ENCODE peak calls at places on chromosome 7, in eight cellular contexts. V, W, P, F, B, I, U and Q are unnamed samples. For H3K27me3, the result is how much of the 10 kb centered on the place peaks cover.

GRCh38 chr7:28685660-28686417 is 272.3 kb downstream of the TRIL start:
- DNase-seq in I (no peak), U (peak), W (peak), F (peak), P (peak), V (peak), B (peak), Q (peak)

GRCh38 chr7:75870557-75870956 is 8.3 kb upstream of the RHBDD2 start:
- DNase-seq in V (no peak), W (no peak), B (no peak), F (no peak), I (no peak), U (no peak), P (no peak), Q (no peak)

GRCh38 chr7:45881759-45882464 is 6.4 kb upstream of the IGFBP1 start:
- DNase-seq in B (no peak), P (peak), V (no peak), U (no peak), I (no peak), F (peak), W (peak), Q (no peak)

GRCh38 chr7:105680505-105681187 is 99.4 kb upstream of the EFCAB10 start:
- DNase-seq in F (no peak), U (no peak), V (peak), B (no peak), W (peak), P (no peak), I (no peak), Q (no peak)

GRCh38 chr7:23966941-23967340 is 256.9 kb downstream of the STK31 start:
- DNase-seq in F (peak), V (no peak), W (no peak), P (no peak), B (no peak), I (no peak), U (peak), Q (no peak)

GRCh38 chr7:129240119-129240815 is 15.4 kb downstream of the AHCYL2 start:
- DNase-seq in F (no peak), P (peak), W (no peak), I (no peak), B (no peak), V (no peak), U (no peak), Q (no peak)

GRCh38 chr7:102322202-102322715 is 34.0 kb downstream of the SPDYE6 start:
- DNase-seq in W (peak), I (no peak), B (no peak), V (peak), P (no peak), U (no peak), F (no peak), Q (no peak)

GRCh38 chr7:18278306-18278705 is 217.2 kb upstream of the HDAC9 start:
- DNase-seq in U (no peak), W (no peak), B (no peak), I (no peak), F (no peak), P (no peak), V (no peak), Q (no peak)

GRCh38 chr7:151834281-151835035 is 42.5 kb downstream of the PRKAG2 start:
- DNase-seq in U (no peak), P (no peak), I (peak), V (no peak), F (no peak), W (no peak), B (no peak), Q (peak)

GRCh38 chr7:53596230-53596629 is 560.8 kb downstream of the POM121L12 start:
- DNase-seq in V (no peak), B (no peak), W (no peak), F (peak), I (no peak), U (peak), P (peak), Q (no peak)

GRCh38 chr7:28872226-28872625 is 85.9 kb downstream of the TRIL start:
- DNase-seq in W (peak), B (no peak), P (no peak), V (no peak), U (peak), F (peak), I (no peak), Q (no peak)

GRCh38 chr7:29116801-29117200 is 29.5 kb downstream of the CPVL start:
- DNase-seq in I (no peak), V (no peak), P (no peak), F (no peak), U (no peak), B (peak), W (no peak), Q (no peak)

GRCh38 chr7:73970801-73971229 is 57.2 kb upstream of the ELN start:
- DNase-seq in V (peak), B (no peak), I (no peak), F (no peak), W (no peak), P (no peak), U (no peak), Q (no peak)

GRCh38 chr7:39847227-39847626 is 102.8 kb upstream of the CDK13 start:
- DNase-seq in P (no peak), W (peak), B (no peak), I (no peak), F (no peak), U (no peak), V (no peak), Q (no peak)

GRCh38 chr7:71972513-71972912 is 439.6 kb downstream of the CALN1 start:
- DNase-seq in I (no peak), U (no peak), F (no peak), P (no peak), W (no peak), B (no peak), V (no peak), Q (no peak)

GRCh38 chr7:150481207-150481920 is 30.9 kb downstream of the GIMAP8 start:
- DNase-seq in V (no peak), B (no peak), I (peak), P (no peak), U (no peak), F (no peak), W (no peak), Q (peak)

GRCh38 chr7:131026297-131027003 is 292.4 kb upstream of the KLF14 start:
- DNase-seq in B (no peak), V (no peak), P (peak), W (peak), U (no peak), F (peak), I (no peak), Q (no peak)

GRCh38 chr7:43942997-43943701 is 16.9 kb downstream of the UBE2D4 start:
- DNase-seq in B (no peak), W (no peak), V (no peak), I (no peak), F (no peak), U (peak), P (no peak), Q (peak)

GRCh38 chr7:138711007-138711406 is 9.8 kb upstream of the SVOPL start:
- DNase-seq in B (no peak), I (no peak), U (no peak), V (no peak), W (no peak), F (no peak), P (no peak), Q (no peak)

GRCh38 chr7:29565982-29566746 is 2.5 kb downstream of the PRR15 start:
- DNase-seq in V (no peak), F (peak), P (peak), I (no peak), B (peak), U (no peak), W (peak), Q (no peak)

GRCh38 chr7:22419488-22419887 is 62.5 kb upstream of the RAPGEF5 start:
- DNase-seq in V (no peak), I (no peak), P (no peak), F (no peak), W (no peak), U (no peak), B (no peak), Q (no peak)

GRCh38 chr7:4240813-4241612 is 441.1 kb upstream of the FOXK1 start:
- DNase-seq in B (no peak), P (no peak), V (no peak), I (no peak), F (no peak), W (no peak), U (no peak), Q (no peak)

GRCh38 chr7:109835577-109835976 is 1255.3 kb upstream of the LRRN3 start:
- DNase-seq in I (no peak), V (no peak), F (no peak), P (no peak), W (no peak), B (no peak), U (no peak), Q (no peak)

GRCh38 chr7:78479348-78479747 is 680.8 kb downstream of the PHTF2 start:
- DNase-seq in W (no peak), I (no peak), P (peak), U (no peak), F (no peak), V (no peak), B (no peak), Q (no peak)

GRCh38 chr7:111954474-111955311 is 251.5 kb downstream of the DOCK4 start:
- DNase-seq in P (no peak), B (no peak), F (no peak), I (no peak), V (peak), U (no peak), W (no peak), Q (no peak)

GRCh38 chr7:100489824-100490223 is 6.1 kb downstream of the NYAP1 start:
- DNase-seq in V (no peak), W (peak), P (peak), F (peak), B (peak), I (no peak), U (peak), Q (no peak)

GRCh38 chr7:36368496-36368895 is 21.2 kb upstream of the ANLN start:
- DNase-seq in V (no peak), P (no peak), F (no peak), I (no peak), B (no peak), W (no peak), U (no peak), Q (no peak)

GRCh38 chr7:36366005-36366583 is 23.6 kb upstream of the ANLN start:
- DNase-seq in I (no peak), B (no peak), F (no peak), V (no peak), W (no peak), P (no peak), U (no peak), Q (no peak)

GRCh38 chr7:36370046-36370445 is 19.6 kb upstream of the ANLN start:
- DNase-seq in V (no peak), B (no peak), I (no peak), F (no peak), U (no peak), P (no peak), W (no peak), Q (no peak)

GRCh38 chr7:36366649-36367560 is 22.8 kb upstream of the ANLN start:
- DNase-seq in B (peak), V (peak), W (peak), F (peak), P (peak), U (peak), I (peak), Q (peak)

GRCh38 chr7:36367561-36367889 is 22.1 kb upstream of the ANLN start:
- DNase-seq in P (no peak), W (no peak), U (peak), V (no peak), I (no peak), B (no peak), F (no peak), Q (no peak)
- H3K27me3 ChIP-seq in P (under half), W (half or more), U (under half), V (under half), I (under half), B (under half), F (under half), Q (under half)

GRCh38 chr7:108455524-108455832 is 758 bp downstream of the NRCAM start:
- DNase-seq in B (no peak), F (no peak), V (no peak), P (no peak), W (no peak), U (no peak), I (no peak), Q (no peak)
- H3K27ac ChIP-seq in B (peak), F (no peak), V (no peak), P (no peak), W (no peak), U (no peak), I (no peak), Q (no peak)

GRCh38 chr7:11404355-11404754 is 427.6 kb downstream of the THSD7A start:
- DNase-seq in P (no peak), B (no peak), W (no peak), U (no peak), V (peak), I (no peak), F (no peak), Q (no peak)
- H3K27me3 ChIP-seq in P (under half), B (under half), W (under half), U (under half), V (under half), I (under half), F (under half), Q (under half)

DNA sequence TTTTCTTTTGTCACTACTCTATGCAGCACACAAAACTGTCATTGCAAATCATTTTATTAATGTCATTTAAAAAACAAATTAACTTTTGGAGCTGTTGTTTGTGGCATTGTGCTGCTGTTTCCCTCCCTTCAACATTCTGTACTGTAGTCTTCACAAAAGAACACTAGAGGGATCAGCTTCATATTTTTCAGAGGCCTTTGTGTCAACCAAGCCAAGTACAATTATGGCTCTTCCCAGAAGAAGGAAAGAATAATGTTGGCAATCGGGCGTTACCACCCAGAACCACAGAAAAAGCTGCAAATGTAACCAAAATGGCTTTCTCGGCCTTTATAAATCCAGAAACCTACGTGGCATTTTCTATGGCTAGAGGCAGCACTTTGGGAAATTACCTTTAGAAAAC is 98.9 kb upstream of the COL1A2 start:
- DNase-seq in V (no peak), P (peak), I (no peak), B (peak), W (peak), F (no peak), U (peak), Q (no peak)
- H3K27ac ChIP-seq in V (no peak), P (peak), I (no peak), B (no peak), W (no peak), F (no peak), U (no peak), Q (no peak)

GRCh38 chr7:1387261-1387660 is 72.0 kb downstream of the MICALL2 start:
- DNase-seq in U (no peak), P (no peak), I (no peak), V (no peak), F (no peak), W (no peak), B (no peak), Q (no peak)
- H3K27me3 ChIP-seq in U (half or more), P (under half), I (under half), V (under half), F (under half), W (under half), B (under half), Q (under half)

GRCh38 chr7:95209276-95209675 is 115.1 kb downstream of the PON1 start:
- DNase-seq in F (no peak), U (no peak), P (peak), W (no peak), I (no peak), B (no peak), V (no peak), Q (no peak)
- H3K27ac ChIP-seq in F (no peak), U (no peak), P (no peak), W (no peak), I (no peak), B (no peak), V (no peak), Q (no peak)

DNA sequence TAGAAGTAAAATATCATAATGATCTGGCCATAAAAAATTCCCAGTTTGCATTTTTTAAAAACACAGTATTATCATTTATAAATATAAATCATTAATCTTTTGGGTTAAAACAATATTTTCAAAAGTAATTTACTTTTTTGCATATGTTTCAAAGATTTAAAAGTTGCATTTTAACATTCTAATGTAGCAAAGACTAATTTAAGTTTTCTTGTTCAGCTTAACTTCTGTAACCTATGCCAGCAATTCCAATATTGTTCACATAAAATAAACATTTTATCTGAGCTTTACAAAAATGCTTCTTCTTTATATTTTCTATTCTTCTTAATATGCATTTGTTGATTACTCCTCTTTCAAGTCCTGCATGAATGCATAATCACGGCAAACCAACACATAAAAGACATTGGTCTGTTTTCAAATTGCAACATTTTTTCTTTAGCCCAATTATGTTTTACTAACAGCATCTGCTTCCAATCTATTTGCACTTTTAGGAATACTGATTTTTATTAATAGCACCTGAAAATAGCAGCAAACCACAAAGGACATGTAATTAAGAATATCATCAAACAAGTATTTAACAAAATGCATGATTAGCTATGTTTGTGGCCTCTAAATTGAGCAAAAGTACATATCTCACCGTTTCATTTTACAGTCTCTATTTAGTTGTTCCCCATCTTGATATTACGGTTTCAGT is 286.9 kb upstream of the NFE2L3 start:
- DNase-seq in B (no peak), I (no peak), P (no peak), W (no peak), V (no peak), U (no peak), F (no peak), Q (no peak)
- H3K27me3 ChIP-seq in B (half or more), I (half or more), P (under half), W (half or more), V (half or more), U (half or more), F (half or more), Q (under half)

GRCh38 chr7:51161937-51162336 is 154.7 kb downstream of the COBL start:
- DNase-seq in V (no peak), P (no peak), B (no peak), U (no peak), W (no peak), I (no peak), F (no peak), Q (no peak)

GRCh38 chr7:51160990-51161615 is 155.5 kb downstream of the COBL start:
- DNase-seq in U (peak), W (peak), B (peak), V (peak), F (peak), P (peak), I (peak), Q (peak)

GRCh38 chr7:51162724-51163329 is 153.8 kb downstream of the COBL start:
- DNase-seq in I (peak), W (peak), P (peak), V (peak), F (peak), B (peak), U (peak), Q (peak)

GRCh38 chr7:51160411-51160810 is 156.2 kb downstream of the COBL start:
- DNase-seq in P (no peak), B (peak), I (no peak), F (no peak), V (no peak), U (no peak), W (no peak), Q (no peak)

DNA sequence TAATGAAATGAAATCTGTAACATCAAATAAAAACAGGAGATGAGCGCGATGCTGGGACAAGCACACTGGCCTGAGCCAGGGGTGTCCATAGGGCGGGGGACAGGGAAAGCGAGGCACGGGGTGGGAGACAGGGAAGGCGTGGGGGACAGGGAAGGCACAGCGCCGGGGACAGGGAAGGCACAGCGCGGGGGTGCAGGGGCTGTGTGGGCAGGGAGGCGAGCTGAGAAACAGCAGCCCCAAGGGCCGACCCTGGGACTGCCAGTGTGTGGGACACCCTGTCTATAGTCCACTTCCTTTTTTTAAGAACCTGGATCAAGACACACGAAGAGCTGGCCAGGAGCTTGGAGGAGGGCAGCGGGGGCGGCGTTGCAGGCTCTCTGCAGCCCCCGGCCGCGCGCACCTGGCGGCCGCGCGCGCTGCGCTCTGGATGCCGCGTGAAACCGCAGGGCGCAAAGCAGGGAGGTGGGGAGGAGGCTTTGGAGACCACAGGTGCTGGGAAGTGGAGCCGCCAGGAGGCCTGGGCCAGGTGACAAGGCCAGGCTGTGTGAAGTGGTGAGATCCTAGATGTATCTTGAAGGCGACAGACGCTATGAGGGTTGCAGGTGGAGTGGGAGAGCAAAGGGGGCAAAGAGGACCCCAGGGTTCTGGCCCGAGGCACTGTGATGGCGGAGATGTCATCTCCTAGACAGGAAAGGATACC is 157.7 kb downstream of the COBL start:
- DNase-seq in V (no peak), B (no peak), W (no peak), U (no peak), P (no peak), I (no peak), F (no peak), Q (no peak)
- H3K27ac ChIP-seq in V (no peak), B (no peak), W (no peak), U (no peak), P (no peak), I (no peak), F (no peak), Q (no peak)

GRCh38 chr7:158286210-158286609 is 301.4 kb downstream of the PTPRN2 start:
- DNase-seq in I (no peak), W (no peak), F (no peak), U (no peak), P (no peak), B (no peak), V (no peak), Q (no peak)
- H3K27me3 ChIP-seq in I (under half), W (under half), F (under half), U (under half), P (under half), B (under half), V (under half), Q (under half)